ENCODE peak calls at places on chromosomes 6 and 20, in eight cellular contexts. A, P, L, M, Q, X, N and Z are unnamed samples.
A peak's percentile ranks its signal among the peaks of the same experiment; 100 is the strongest.

GRCh38 chr6:137339929-137340559 is 120.9 kb upstream of the IFNGR1 start:
- DNase-seq in A (no peak), P (peak; percentile 36), L (peak; percentile 13), M (no peak), Q (no peak), X (no peak), N (no peak), Z (no peak)

GRCh38 chr6:2770171-2770570 is 5.0 kb downstream of the WRNIP1 start:
- DNase-seq in A (no peak), P (no peak), L (no peak), M (no peak), Q (no peak), X (no peak), N (no peak), Z (no peak)

GRCh38 chr6:66930559-66931290 is 1223.7 kb upstream of the EYS start:
- DNase-seq in A (no peak), P (peak; percentile 60), L (peak; percentile 68), M (no peak), Q (no peak), X (no peak), N (no peak), Z (no peak)

GRCh38 chr6:38804368-38804767 is 89.3 kb downstream of the DNAH8 start:
- DNase-seq in A (no peak), P (no peak), L (no peak), M (no peak), Q (no peak), X (no peak), N (no peak), Z (no peak)

GRCh38 chr6:111591901-111592461 is 13.7 kb downstream of the TRAF3IP2 start:
- DNase-seq in A (no peak), P (peak; percentile 84), L (peak; percentile 75), M (no peak), Q (no peak), X (no peak), N (no peak), Z (no peak)

GRCh38 chr6:128425855-128426254 is 94.5 kb downstream of the PTPRK start:
- DNase-seq in A (no peak), P (no peak), L (no peak), M (no peak), Q (no peak), X (no peak), N (no peak), Z (no peak)

GRCh38 chr20:12152996-12153395 is 235.3 kb downstream of the BTBD3 start:
- DNase-seq in A (no peak), P (peak; percentile 69), L (peak; percentile 65), M (no peak), Q (no peak), X (no peak), N (no peak), Z (no peak)

GRCh38 chr6:56314683-56315523 is 67.5 kb upstream of the COL21A1 start:
- DNase-seq in A (peak; percentile 3), P (peak; percentile 57), L (peak; percentile 38), M (peak; percentile 20), Q (no peak), X (no peak), N (peak; percentile 48), Z (peak; percentile 45)

GRCh38 chr20:25587536-25587935 is 2.2 kb upstream of the NINL start:
- DNase-seq in A (no peak), P (no peak), L (no peak), M (no peak), Q (no peak), X (no peak), N (no peak), Z (no peak)

GRCh38 chr6:3749991-3750323 is 1.6 kb downstream of the PXDC1 start:
- DNase-seq in A (no peak), P (peak; percentile 87), L (peak; percentile 83), M (peak; percentile 78), Q (no peak), X (no peak), N (no peak), Z (no peak)

GRCh38 chr6:116398366-116399005 is 27.7 kb downstream of the DSE start:
- DNase-seq in A (no peak), P (peak; percentile 53), L (peak; percentile 70), M (no peak), Q (no peak), X (no peak), N (no peak), Z (no peak)

GRCh38 chr20:34337982-34338756 is 24.9 kb upstream of the ITCH start:
- DNase-seq in A (no peak), P (no peak), L (no peak), M (no peak), Q (no peak), X (no peak), N (no peak), Z (no peak)

GRCh38 chr6:109260126-109260525 is 122.1 kb downstream of the CD164 start:
- DNase-seq in A (no peak), P (peak; percentile 12), L (peak; percentile 63), M (no peak), Q (no peak), X (no peak), N (no peak), Z (no peak)

GRCh38 chr6:148885154-148885870 is 138.5 kb downstream of the UST start:
- DNase-seq in A (no peak), P (peak; percentile 39), L (peak; percentile 90), M (no peak), Q (no peak), X (no peak), N (no peak), Z (no peak)

GRCh38 chr6:163815796-163816195 is 401.3 kb downstream of the QKI start:
- DNase-seq in A (no peak), P (no peak), L (no peak), M (no peak), Q (no peak), X (no peak), N (no peak), Z (no peak)

GRCh38 chr6:110040716-110041115 is 62.6 kb downstream of the GPR6 start:
- DNase-seq in A (no peak), P (no peak), L (no peak), M (no peak), Q (no peak), X (no peak), N (no peak), Z (no peak)

DNA sequence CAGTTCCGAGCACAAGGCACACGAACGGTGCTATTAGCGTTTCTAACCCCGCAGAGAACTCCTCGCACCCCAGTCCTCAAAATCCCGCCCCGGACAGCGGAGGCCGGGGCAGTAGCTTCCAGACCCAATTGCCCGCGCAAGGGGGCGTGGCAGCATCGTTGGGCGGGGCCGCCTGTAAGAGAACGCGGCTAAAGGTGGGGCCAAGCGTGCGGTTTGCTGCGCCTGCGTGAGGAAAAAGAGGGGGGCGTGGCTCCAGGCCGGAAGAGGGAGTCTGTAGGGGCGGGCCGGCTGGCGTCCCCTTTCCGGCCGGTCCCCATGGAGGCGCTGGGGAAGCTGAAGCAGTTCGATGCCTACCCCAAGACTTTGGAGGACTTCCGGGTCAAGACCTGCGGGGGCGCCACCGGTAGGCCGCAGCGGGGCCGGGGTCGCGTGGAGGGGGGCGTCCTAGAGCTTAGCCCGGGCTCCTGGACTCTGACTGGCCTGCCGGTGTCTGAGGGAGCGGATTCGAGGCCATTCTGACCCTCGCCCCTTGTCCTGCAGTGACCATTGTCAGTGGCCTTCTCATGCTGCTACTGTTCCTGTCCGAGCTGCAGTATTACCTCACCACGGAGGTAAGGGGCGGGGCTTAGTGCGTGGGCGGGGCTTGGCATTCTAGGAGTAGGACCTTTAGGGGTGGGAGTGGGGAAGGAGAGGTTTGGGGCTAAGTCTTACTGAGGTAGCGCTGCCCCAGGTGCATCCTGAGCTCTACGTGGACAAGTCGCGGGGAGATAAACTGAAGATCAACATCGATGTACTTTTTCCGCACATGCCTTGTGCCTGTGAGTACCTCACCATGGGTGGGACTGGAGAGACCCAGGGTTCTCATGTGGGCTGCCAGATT is at the start of gene ERGIC3:
- DNase-seq in A (peak; percentile 73), P (peak; percentile 97), L (peak; percentile 92), M (peak; percentile 98), Q (peak; percentile 96), X (peak; percentile 96), N (peak; percentile 100), Z (peak; percentile 97)
- TF ChIP-seq CTCF in A (no peak), P (no peak), L (no peak), M (peak; percentile 29), Q (peak; percentile 20), X (no peak), N (no peak), Z (no peak)

GRCh38 chr20:3764659-3765058 is 2.9 kb downstream of the ADISSP start:
- DNase-seq in A (no peak), P (no peak), L (no peak), M (no peak), Q (no peak), X (no peak), N (no peak), Z (no peak)

GRCh38 chr20:3766832-3767433 is 620 bp downstream of the ADISSP start:
- DNase-seq in A (no peak), P (no peak), L (no peak), M (no peak), Q (no peak), X (no peak), N (no peak), Z (no peak)

GRCh38 chr20:3765171-3765887 is 2.2 kb downstream of the ADISSP start:
- DNase-seq in A (no peak), P (no peak), L (no peak), M (no peak), Q (no peak), X (no peak), N (no peak), Z (no peak)

GRCh38 chr20:3767434-3768341 is at the start of gene ADISSP:
- DNase-seq in A (peak; percentile 99), P (peak; percentile 99), L (peak; percentile 96), M (peak; percentile 99), Q (peak; percentile 94), X (peak; percentile 97), N (peak; percentile 99), Z (peak; percentile 92)

GRCh38 chr20:3766381-3766780 is 1.2 kb downstream of the ADISSP start:
- DNase-seq in A (no peak), P (no peak), L (no peak), M (no peak), Q (no peak), X (no peak), N (no peak), Z (no peak)
- TF ChIP-seq CTCF in A (no peak), P (no peak), L (no peak), M (no peak), Q (no peak), X (no peak), N (no peak), Z (no peak)

DNA sequence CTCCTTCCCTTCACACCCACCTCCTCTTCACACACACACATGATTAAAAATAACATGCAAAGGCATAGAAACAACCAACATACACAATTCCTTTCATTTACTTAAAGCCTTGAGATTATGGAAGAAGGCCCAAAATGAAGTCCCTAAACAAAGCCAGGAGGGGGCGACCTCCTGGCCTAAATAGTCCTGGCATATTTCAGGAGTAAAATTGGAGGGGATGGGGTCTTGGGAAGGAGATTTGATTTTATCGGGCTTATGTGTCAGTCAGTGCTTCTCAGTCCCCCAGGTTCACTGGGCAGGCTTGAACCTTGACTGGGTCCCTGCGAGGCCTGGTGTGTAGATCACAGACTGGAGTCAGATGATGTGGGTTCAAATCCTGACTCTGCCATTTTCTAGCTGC is 266.4 kb downstream of the SAMD5 start:
- DNase-seq in A (no peak), P (no peak), L (no peak), M (no peak), Q (no peak), X (no peak), N (peak; percentile 20), Z (no peak)
- TF ChIP-seq CTCF in A (no peak), P (no peak), L (no peak), M (no peak), Q (peak; percentile 34), X (no peak), N (peak; percentile 59), Z (peak; percentile 46)

GRCh38 chr6:134686071-134686470 is 263.8 kb downstream of the ALDH8A1 start:
- DNase-seq in A (no peak), P (peak; percentile 88), L (peak; percentile 87), M (no peak), Q (no peak), X (no peak), N (no peak), Z (no peak)
- TF ChIP-seq CTCF in A (no peak), P (no peak), L (no peak), M (no peak), Q (no peak), X (no peak), N (no peak), Z (no peak)